ENCODE peak calls at places on chromosomes 6 and 20, in four cellular contexts. One of them, this sample, is unnamed. For H3K36me3, the result is how much of the 10 kb centered on the place peaks cover.

GRCh38 chr20:52303281-52303950 is 111.8 kb upstream of the ZFP64 start:
- DNase-seq in breast epithelium: no peak
- DNase-seq in adrenal gland: no peak
- DNase-seq in HCT116: no peak
- DNase-seq in this sample: no peak

GRCh38 chr6:126945150-126945549 is 173.3 kb upstream of the RSPO3 start:
- DNase-seq in breast epithelium: no peak
- DNase-seq in adrenal gland: no peak
- DNase-seq in HCT116: no peak
- DNase-seq in this sample: no peak

GRCh38 chr6:134683783-134684765 is 265.8 kb downstream of the ALDH8A1 start:
- DNase-seq in breast epithelium: no peak
- DNase-seq in adrenal gland: no peak
- DNase-seq in HCT116: no peak
- DNase-seq in this sample: no peak

GRCh38 chr6:41984623-41985022 is 43.0 kb upstream of the CCND3 start:
- DNase-seq in breast epithelium: no peak
- DNase-seq in adrenal gland: no peak
- DNase-seq in HCT116: no peak
- DNase-seq in this sample: no peak

GRCh38 chr6:72825265-72825918 is 203.5 kb downstream of the KCNQ5 start:
- DNase-seq in breast epithelium: no peak
- DNase-seq in adrenal gland: no peak
- DNase-seq in HCT116: no peak
- DNase-seq in this sample: no peak

GRCh38 chr20:7272512-7272911 is 505.0 kb downstream of the BMP2 start:
- DNase-seq in breast epithelium: no peak
- DNase-seq in adrenal gland: no peak
- DNase-seq in HCT116: no peak
- DNase-seq in this sample: no peak

GRCh38 chr6:142474446-142475289 is 172.9 kb downstream of the ADGRG6 start:
- DNase-seq in breast epithelium: no peak
- DNase-seq in adrenal gland: no peak
- DNase-seq in HCT116: peak
- DNase-seq in this sample: peak

GRCh38 chr20:44600758-44601562 is 18.6 kb downstream of the PKIG start:
- DNase-seq in breast epithelium: no peak
- DNase-seq in adrenal gland: peak
- DNase-seq in HCT116: no peak
- DNase-seq in this sample: peak

GRCh38 chr6:148464319-148465010 is 121.8 kb downstream of the SASH1 start:
- DNase-seq in breast epithelium: peak
- DNase-seq in adrenal gland: peak
- DNase-seq in HCT116: peak
- DNase-seq in this sample: peak

GRCh38 chr6:159170999-159171712 is 2.0 kb downstream of the FNDC1 start:
- DNase-seq in breast epithelium: no peak
- DNase-seq in adrenal gland: peak
- DNase-seq in HCT116: no peak
- DNase-seq in this sample: no peak

GRCh38 chr6:36546958-36547645 is at the start of gene STK38:
- DNase-seq in breast epithelium: peak
- DNase-seq in adrenal gland: peak
- DNase-seq in HCT116: peak
- DNase-seq in this sample: peak

GRCh38 chr6:13953061-13953705 is 28.4 kb downstream of the RNF182 start:
- DNase-seq in breast epithelium: no peak
- DNase-seq in adrenal gland: no peak
- DNase-seq in HCT116: peak
- DNase-seq in this sample: no peak

GRCh38 chr6:169263836-169264608 is 10.4 kb upstream of the THBS2 start:
- DNase-seq in breast epithelium: no peak
- DNase-seq in adrenal gland: peak
- DNase-seq in HCT116: no peak
- DNase-seq in this sample: no peak

GRCh38 chr6:15500901-15501805 is 161.7 kb downstream of the DTNBP1 start:
- DNase-seq in breast epithelium: no peak
- DNase-seq in adrenal gland: no peak
- DNase-seq in HCT116: no peak
- DNase-seq in this sample: peak

GRCh38 chr20:49893242-49894072 is 21.9 kb downstream of the SPATA2 start:
- DNase-seq in breast epithelium: no peak
- DNase-seq in adrenal gland: peak
- DNase-seq in HCT116: no peak
- DNase-seq in this sample: no peak

GRCh38 chr20:43300887-43301286 is 111.2 kb upstream of the PTPRT start:
- DNase-seq in breast epithelium: no peak
- DNase-seq in adrenal gland: no peak
- DNase-seq in HCT116: no peak
- DNase-seq in this sample: no peak

GRCh38 chr20:11791316-11792228 is 126.1 kb upstream of the BTBD3 start:
- DNase-seq in breast epithelium: no peak
- DNase-seq in adrenal gland: no peak
- DNase-seq in HCT116: no peak
- DNase-seq in this sample: no peak

GRCh38 chr6:162229093-162229492 is 498.5 kb downstream of the PRKN start:
- DNase-seq in breast epithelium: no peak
- DNase-seq in adrenal gland: no peak
- DNase-seq in HCT116: no peak
- DNase-seq in this sample: no peak

GRCh38 chr20:56691325-56691990 is 62.4 kb downstream of the TFAP2C start:
- DNase-seq in breast epithelium: no peak
- DNase-seq in adrenal gland: no peak
- DNase-seq in HCT116: no peak
- DNase-seq in this sample: no peak

GRCh38 chr6:106097368-106098231 is 11.5 kb downstream of the PRDM1 start:
- DNase-seq in breast epithelium: no peak
- DNase-seq in adrenal gland: no peak
- DNase-seq in HCT116: no peak
- DNase-seq in this sample: peak
- TF ChIP-seq POLR2A in breast epithelium: no peak
- TF ChIP-seq POLR2A in adrenal gland: no peak
- TF ChIP-seq POLR2A in HCT116: no peak
- TF ChIP-seq POLR2A in this sample: peak

GRCh38 chr20:17955302-17955701 is 13.3 kb downstream of the SNX5 start:
- DNase-seq in breast epithelium: no peak
- DNase-seq in adrenal gland: no peak
- DNase-seq in HCT116: no peak
- DNase-seq in this sample: no peak

GRCh38 chr20:17951323-17951722 is 17.3 kb downstream of the SNX5 start:
- DNase-seq in breast epithelium: no peak
- DNase-seq in adrenal gland: no peak
- DNase-seq in HCT116: no peak
- DNase-seq in this sample: no peak

GRCh38 chr20:17953935-17954334 is 14.7 kb downstream of the SNX5 start:
- DNase-seq in breast epithelium: no peak
- DNase-seq in adrenal gland: no peak
- DNase-seq in HCT116: no peak
- DNase-seq in this sample: no peak

GRCh38 chr20:17950670-17951069 is 17.9 kb downstream of the SNX5 start:
- DNase-seq in breast epithelium: no peak
- DNase-seq in adrenal gland: no peak
- DNase-seq in HCT116: no peak
- DNase-seq in this sample: no peak

DNA sequence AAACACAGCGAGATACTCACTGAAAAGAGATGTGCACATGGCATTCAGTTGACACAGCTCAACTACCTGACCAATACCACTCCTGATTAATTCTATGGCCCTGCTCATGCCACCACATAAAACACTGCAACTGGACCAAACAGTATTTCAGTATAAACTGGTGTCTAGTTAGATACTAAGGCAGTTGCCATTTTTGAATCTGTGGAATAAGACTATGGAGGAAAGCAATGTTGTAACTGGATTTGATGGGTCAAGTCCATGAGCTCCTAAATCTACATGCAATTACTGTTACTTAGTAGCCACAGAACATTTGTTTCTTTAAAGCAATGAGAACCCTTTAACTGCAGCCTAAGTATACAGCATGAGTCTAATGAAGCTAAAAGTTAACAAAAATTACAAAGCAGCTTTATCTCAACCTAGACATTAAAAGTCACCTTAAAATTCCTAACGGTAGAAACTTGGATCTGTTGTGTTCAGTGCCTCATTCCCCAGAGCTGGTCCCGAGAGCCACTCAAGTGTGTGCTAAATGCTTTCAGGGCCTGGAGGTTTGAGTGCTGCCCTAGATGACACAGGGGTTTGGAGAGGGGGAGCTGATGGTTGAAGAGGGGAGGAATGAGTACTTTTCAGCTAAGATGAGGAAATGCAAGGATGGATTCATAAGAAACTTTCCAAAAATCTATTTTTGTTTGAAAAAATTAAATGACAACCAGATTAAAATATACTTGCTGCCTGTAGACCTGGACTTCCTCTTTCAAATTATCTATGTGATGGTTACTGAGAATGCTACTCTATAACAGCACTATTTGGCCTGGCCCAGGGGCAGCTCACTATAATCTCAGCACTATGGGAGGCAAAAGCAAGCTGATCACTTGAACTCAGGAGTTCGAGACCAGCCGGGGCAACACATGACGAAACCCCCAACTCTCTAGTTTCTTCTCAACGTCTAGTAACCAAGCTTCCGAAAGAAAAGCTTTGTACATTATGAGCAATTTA is 15.6 kb downstream of the SNX5 start:
- DNase-seq in breast epithelium: no peak
- DNase-seq in adrenal gland: no peak
- DNase-seq in HCT116: no peak
- DNase-seq in this sample: no peak
- H3K36me3 ChIP-seq in breast epithelium: under half
- H3K36me3 ChIP-seq in adrenal gland: half or more
- H3K36me3 ChIP-seq in HCT116: half or more
- H3K36me3 ChIP-seq in this sample: under half

GRCh38 chr6:10531942-10532341 is 10.8 kb downstream of the GCNT2 start:
- DNase-seq in breast epithelium: no peak
- DNase-seq in adrenal gland: no peak
- DNase-seq in HCT116: no peak
- DNase-seq in this sample: no peak

GRCh38 chr6:10532392-10532791 is 11.2 kb downstream of the GCNT2 start:
- DNase-seq in breast epithelium: no peak
- DNase-seq in adrenal gland: no peak
- DNase-seq in HCT116: no peak
- DNase-seq in this sample: no peak

GRCh38 chr6:10535198-10535597 is 14.0 kb downstream of the GCNT2 start:
- DNase-seq in breast epithelium: no peak
- DNase-seq in adrenal gland: no peak
- DNase-seq in HCT116: no peak
- DNase-seq in this sample: no peak

GRCh38 chr6:10531513-10531912 is 10.4 kb downstream of the GCNT2 start:
- DNase-seq in breast epithelium: no peak
- DNase-seq in adrenal gland: no peak
- DNase-seq in HCT116: no peak
- DNase-seq in this sample: no peak

DNA sequence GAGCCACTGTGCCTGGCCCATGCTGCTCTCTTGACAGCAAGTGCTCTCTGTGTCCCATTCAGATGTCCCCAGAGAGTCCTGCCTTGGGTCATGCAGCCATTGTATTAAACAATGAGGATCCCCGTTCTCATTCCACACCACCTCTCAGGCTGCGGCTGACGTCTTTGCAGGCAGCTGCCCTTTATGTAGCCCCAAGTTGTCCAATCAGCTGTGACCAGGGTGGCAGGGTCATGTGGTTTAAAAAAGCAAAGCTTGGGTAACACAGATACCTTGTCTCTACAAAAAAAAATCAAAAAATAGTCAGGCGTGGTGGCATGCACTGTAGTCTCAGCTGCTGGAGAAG is 13.2 kb downstream of the GCNT2 start:
- DNase-seq in breast epithelium: no peak
- DNase-seq in adrenal gland: no peak
- DNase-seq in HCT116: no peak
- DNase-seq in this sample: peak
- TF ChIP-seq POLR2A in breast epithelium: no peak
- TF ChIP-seq POLR2A in adrenal gland: no peak
- TF ChIP-seq POLR2A in HCT116: no peak
- TF ChIP-seq POLR2A in this sample: no peak

GRCh38 chr6:70667711-70668498 is at the start of gene SMAP1:
- DNase-seq in breast epithelium: peak
- DNase-seq in adrenal gland: peak
- DNase-seq in HCT116: peak
- DNase-seq in this sample: peak
- H3K36me3 ChIP-seq in breast epithelium: under half
- H3K36me3 ChIP-seq in adrenal gland: under half
- H3K36me3 ChIP-seq in HCT116: under half
- H3K36me3 ChIP-seq in this sample: under half

DNA sequence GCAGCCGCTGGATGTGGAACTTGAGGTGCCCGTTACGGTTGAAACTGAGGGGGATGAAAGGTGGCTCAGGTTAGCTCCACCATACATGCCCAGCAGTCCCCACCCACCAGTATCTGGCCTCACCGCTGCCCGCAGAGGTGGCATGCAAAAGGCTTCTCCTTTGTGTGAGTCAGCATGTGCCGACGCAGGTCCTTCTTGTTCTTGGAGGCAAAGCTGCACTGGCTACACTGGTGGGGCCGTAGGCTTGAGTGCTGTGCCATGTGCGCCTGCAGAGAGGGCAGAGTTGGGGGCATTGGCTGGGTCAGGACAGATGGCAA is 15.8 kb downstream of the PCIF1 start:
- DNase-seq in breast epithelium: no peak
- DNase-seq in adrenal gland: no peak
- DNase-seq in HCT116: no peak
- DNase-seq in this sample: no peak
- TF ChIP-seq POLR2A in breast epithelium: no peak
- TF ChIP-seq POLR2A in adrenal gland: no peak
- TF ChIP-seq POLR2A in HCT116: no peak
- TF ChIP-seq POLR2A in this sample: no peak

GRCh38 chr6:154745243-154745642 is 12.0 kb downstream of the SCAF8 start:
- DNase-seq in breast epithelium: no peak
- DNase-seq in adrenal gland: no peak
- DNase-seq in HCT116: no peak
- DNase-seq in this sample: no peak

GRCh38 chr6:154752015-154752414 is 18.8 kb downstream of the SCAF8 start:
- DNase-seq in breast epithelium: no peak
- DNase-seq in adrenal gland: peak
- DNase-seq in HCT116: no peak
- DNase-seq in this sample: no peak

GRCh38 chr6:154751020-154751800 is 18.0 kb downstream of the SCAF8 start:
- DNase-seq in breast epithelium: no peak
- DNase-seq in adrenal gland: no peak
- DNase-seq in HCT116: no peak
- DNase-seq in this sample: no peak

GRCh38 chr6:154754152-154754551 is 20.9 kb downstream of the SCAF8 start:
- DNase-seq in breast epithelium: no peak
- DNase-seq in adrenal gland: peak
- DNase-seq in HCT116: no peak
- DNase-seq in this sample: no peak

GRCh38 chr6:154749341-154749740 is 16.1 kb downstream of the SCAF8 start:
- DNase-seq in breast epithelium: no peak
- DNase-seq in adrenal gland: no peak
- DNase-seq in HCT116: no peak
- DNase-seq in this sample: no peak
- H3K36me3 ChIP-seq in breast epithelium: under half
- H3K36me3 ChIP-seq in adrenal gland: under half
- H3K36me3 ChIP-seq in HCT116: under half
- H3K36me3 ChIP-seq in this sample: under half

GRCh38 chr6:79076881-79077641 is 993 bp downstream of the PHIP start:
- DNase-seq in breast epithelium: peak
- DNase-seq in adrenal gland: peak
- DNase-seq in HCT116: peak
- DNase-seq in this sample: peak
- TF ChIP-seq POLR2A in breast epithelium: no peak
- TF ChIP-seq POLR2A in adrenal gland: peak
- TF ChIP-seq POLR2A in HCT116: no peak
- TF ChIP-seq POLR2A in this sample: peak

This sample was measured in Peyer's patch.